ENCODE peak calls at places on chromosome 12, in nine cellular contexts. One of them, this sample, is unnamed.

GRCh38 chr12:96503971-96504370 is 14.6 kb downstream of the CFAP54 start:
- DNase-seq in mucosa of descending colon: no peak
- DNase-seq in epithelial cell of esophagus: no peak
- DNase-seq in left colon: no peak
- DNase-seq in uterus: no peak
- DNase-seq in EL: no peak
- DNase-seq in body of pancreas: no peak
- DNase-seq in NCI-H2107: no peak
- DNase-seq in activated CD4-positive, alpha-beta T cell treated with anti-CD3 and anti-CD28 coated beads for 36 hours: no peak
- DNase-seq in this sample: no peak

GRCh38 chr12:97386133-97386581 is 76.4 kb upstream of the RMST start:
- DNase-seq in activated CD4-positive, alpha-beta T cell treated with anti-CD3 and anti-CD28 coated beads for 36 hours: no peak
- DNase-seq in epithelial cell of esophagus: no peak
- DNase-seq in NCI-H2107: no peak
- DNase-seq in mucosa of descending colon: no peak
- DNase-seq in body of pancreas: peak
- DNase-seq in EL: no peak
- DNase-seq in uterus: no peak
- DNase-seq in left colon: no peak
- DNase-seq in this sample: peak

GRCh38 chr12:50603817-50604639 is 99.2 kb downstream of the DIP2B start:
- DNase-seq in body of pancreas: no peak
- DNase-seq in mucosa of descending colon: no peak
- DNase-seq in epithelial cell of esophagus: no peak
- DNase-seq in NCI-H2107: no peak
- DNase-seq in uterus: peak
- DNase-seq in activated CD4-positive, alpha-beta T cell treated with anti-CD3 and anti-CD28 coated beads for 36 hours: no peak
- DNase-seq in EL: no peak
- DNase-seq in left colon: no peak
- DNase-seq in this sample: peak

GRCh38 chr12:121992059-121992879 is 29.4 kb upstream of the BCL7A start:
- DNase-seq in epithelial cell of esophagus: peak
- DNase-seq in left colon: no peak
- DNase-seq in uterus: no peak
- DNase-seq in body of pancreas: no peak
- DNase-seq in NCI-H2107: no peak
- DNase-seq in EL: peak
- DNase-seq in mucosa of descending colon: no peak
- DNase-seq in activated CD4-positive, alpha-beta T cell treated with anti-CD3 and anti-CD28 coated beads for 36 hours: peak
- DNase-seq in this sample: peak

GRCh38 chr12:89861086-89861485 is 152.4 kb upstream of the ATP2B1 start:
- DNase-seq in epithelial cell of esophagus: peak
- DNase-seq in uterus: no peak
- DNase-seq in body of pancreas: no peak
- DNase-seq in EL: no peak
- DNase-seq in activated CD4-positive, alpha-beta T cell treated with anti-CD3 and anti-CD28 coated beads for 36 hours: peak
- DNase-seq in NCI-H2107: no peak
- DNase-seq in left colon: no peak
- DNase-seq in mucosa of descending colon: no peak
- DNase-seq in this sample: peak

GRCh38 chr12:45877069-45877468 is 113.3 kb downstream of the SCAF11 start:
- DNase-seq in uterus: no peak
- DNase-seq in mucosa of descending colon: no peak
- DNase-seq in left colon: no peak
- DNase-seq in NCI-H2107: no peak
- DNase-seq in activated CD4-positive, alpha-beta T cell treated with anti-CD3 and anti-CD28 coated beads for 36 hours: no peak
- DNase-seq in epithelial cell of esophagus: no peak
- DNase-seq in body of pancreas: no peak
- DNase-seq in EL: no peak
- DNase-seq in this sample: no peak

GRCh38 chr12:52003591-52003990 is 3.2 kb upstream of the TAMALIN start:
- DNase-seq in uterus: no peak
- DNase-seq in mucosa of descending colon: no peak
- DNase-seq in body of pancreas: no peak
- DNase-seq in left colon: no peak
- DNase-seq in activated CD4-positive, alpha-beta T cell treated with anti-CD3 and anti-CD28 coated beads for 36 hours: no peak
- DNase-seq in NCI-H2107: no peak
- DNase-seq in epithelial cell of esophagus: no peak
- DNase-seq in EL: no peak
- DNase-seq in this sample: no peak

GRCh38 chr12:11962795-11963347 is 107.9 kb upstream of the BCL2L14 start:
- DNase-seq in EL: no peak
- DNase-seq in NCI-H2107: no peak
- DNase-seq in activated CD4-positive, alpha-beta T cell treated with anti-CD3 and anti-CD28 coated beads for 36 hours: no peak
- DNase-seq in epithelial cell of esophagus: no peak
- DNase-seq in body of pancreas: no peak
- DNase-seq in left colon: no peak
- DNase-seq in mucosa of descending colon: no peak
- DNase-seq in uterus: no peak
- DNase-seq in this sample: no peak

GRCh38 chr12:86724716-86725115 is 468.5 kb upstream of the MGAT4C start:
- DNase-seq in left colon: no peak
- DNase-seq in EL: peak
- DNase-seq in epithelial cell of esophagus: no peak
- DNase-seq in NCI-H2107: no peak
- DNase-seq in uterus: no peak
- DNase-seq in mucosa of descending colon: no peak
- DNase-seq in body of pancreas: no peak
- DNase-seq in activated CD4-positive, alpha-beta T cell treated with anti-CD3 and anti-CD28 coated beads for 36 hours: no peak
- DNase-seq in this sample: no peak

GRCh38 chr12:99138397-99138796 is 493.3 kb downstream of the APAF1 start:
- DNase-seq in epithelial cell of esophagus: no peak
- DNase-seq in EL: no peak
- DNase-seq in uterus: no peak
- DNase-seq in body of pancreas: no peak
- DNase-seq in mucosa of descending colon: no peak
- DNase-seq in NCI-H2107: no peak
- DNase-seq in left colon: no peak
- DNase-seq in activated CD4-positive, alpha-beta T cell treated with anti-CD3 and anti-CD28 coated beads for 36 hours: no peak
- DNase-seq in this sample: no peak

GRCh38 chr12:10392394-10392930 is 2.6 kb upstream of the KLRK1 start:
- DNase-seq in left colon: peak
- DNase-seq in EL: peak
- DNase-seq in epithelial cell of esophagus: peak
- DNase-seq in NCI-H2107: peak
- DNase-seq in activated CD4-positive, alpha-beta T cell treated with anti-CD3 and anti-CD28 coated beads for 36 hours: no peak
- DNase-seq in body of pancreas: peak
- DNase-seq in uterus: no peak
- DNase-seq in mucosa of descending colon: peak
- DNase-seq in this sample: peak

GRCh38 chr12:17954788-17955187 is 135.2 kb downstream of the RERGL start:
- DNase-seq in left colon: no peak
- DNase-seq in body of pancreas: no peak
- DNase-seq in uterus: no peak
- DNase-seq in mucosa of descending colon: no peak
- DNase-seq in epithelial cell of esophagus: no peak
- DNase-seq in activated CD4-positive, alpha-beta T cell treated with anti-CD3 and anti-CD28 coated beads for 36 hours: no peak
- DNase-seq in EL: peak
- DNase-seq in NCI-H2107: no peak
- DNase-seq in this sample: no peak

GRCh38 chr12:52119398-52120254 is 40.1 kb downstream of the SMIM41 start:
- DNase-seq in left colon: no peak
- DNase-seq in mucosa of descending colon: peak
- DNase-seq in body of pancreas: peak
- DNase-seq in EL: peak
- DNase-seq in epithelial cell of esophagus: peak
- DNase-seq in activated CD4-positive, alpha-beta T cell treated with anti-CD3 and anti-CD28 coated beads for 36 hours: peak
- DNase-seq in NCI-H2107: peak
- DNase-seq in uterus: no peak
- DNase-seq in this sample: no peak

GRCh38 chr12:55728185-55728931 is 451 bp downstream of the CD63 start:
- DNase-seq in body of pancreas: peak
- DNase-seq in mucosa of descending colon: peak
- DNase-seq in NCI-H2107: no peak
- DNase-seq in EL: peak
- DNase-seq in uterus: peak
- DNase-seq in left colon: peak
- DNase-seq in activated CD4-positive, alpha-beta T cell treated with anti-CD3 and anti-CD28 coated beads for 36 hours: peak
- DNase-seq in epithelial cell of esophagus: peak
- DNase-seq in this sample: peak

GRCh38 chr12:104215638-104216297 is at the start of gene TXNRD1:
- DNase-seq in EL: peak
- DNase-seq in uterus: peak
- DNase-seq in left colon: peak
- DNase-seq in mucosa of descending colon: peak
- DNase-seq in NCI-H2107: no peak
- DNase-seq in epithelial cell of esophagus: peak
- DNase-seq in body of pancreas: peak
- DNase-seq in activated CD4-positive, alpha-beta T cell treated with anti-CD3 and anti-CD28 coated beads for 36 hours: peak
- DNase-seq in this sample: peak

This sample was measured in MG63.